ENCODE peak calls at places on chromosomes 5 and 9, in nine cellular contexts. D, G, R, J, N, L, Q, F and H are unnamed samples.

GRCh38 chr5:932151-932627 is 39.5 kb downstream of the TRIP13 start:
- DNase-seq in N (peak), R (no peak), Q (no peak), L (no peak), J (no peak), F (peak), D (peak), G (no peak), H (peak)

GRCh38 chr5:84014966-84015365 is 294.3 kb upstream of the HAPLN1 start:
- DNase-seq in L (no peak), Q (no peak), R (no peak), D (no peak), N (no peak), J (no peak), G (no peak), F (no peak), H (no peak)

GRCh38 chr5:180235846-180236245 is 26.8 kb upstream of the RASGEF1C start:
- DNase-seq in R (no peak), Q (no peak), D (no peak), J (no peak), N (no peak), G (no peak), L (no peak), F (no peak), H (no peak)

GRCh38 chr5:151923865-151924264 is 786 bp downstream of the GLRA1 start:
- DNase-seq in D (no peak), N (no peak), F (no peak), R (no peak), G (peak), Q (no peak), L (peak), J (no peak), H (no peak)

GRCh38 chr5:156051972-156052371 is 275.0 kb upstream of the SGCD start:
- DNase-seq in L (no peak), G (no peak), N (no peak), R (no peak), F (no peak), D (no peak), Q (no peak), J (no peak), H (no peak)

GRCh38 chr5:142008813-142009212 is 4.0 kb downstream of the GNPDA1 start:
- DNase-seq in J (no peak), R (no peak), L (no peak), D (no peak), F (no peak), G (no peak), N (no peak), Q (no peak), H (no peak)

GRCh38 chr5:180354966-180355365 is 1.8 kb upstream of the GFPT2 start:
- DNase-seq in Q (no peak), N (no peak), J (no peak), R (no peak), D (no peak), F (no peak), L (no peak), G (no peak), H (no peak)

GRCh38 chr5:66830636-66831035 is 234.4 kb downstream of the MAST4 start:
- DNase-seq in Q (no peak), G (no peak), D (no peak), N (no peak), L (no peak), F (no peak), R (no peak), J (no peak), H (no peak)

GRCh38 chr9:27861887-27862286 is 288.6 kb upstream of the C9orf72 start:
- DNase-seq in Q (no peak), N (no peak), G (no peak), F (no peak), R (no peak), D (no peak), L (no peak), J (no peak), H (no peak)

GRCh38 chr5:124234022-124234899 is 512.2 kb downstream of the ZNF608 start:
- DNase-seq in N (no peak), Q (no peak), F (no peak), L (peak), D (no peak), G (no peak), J (no peak), R (no peak), H (no peak)
- TF ChIP-seq POLR2AphosphoS5 in N (no peak), Q (no peak), F (no peak), L (no peak), D (no peak), G (no peak), J (no peak), R (no peak), H (no peak)

DNA sequence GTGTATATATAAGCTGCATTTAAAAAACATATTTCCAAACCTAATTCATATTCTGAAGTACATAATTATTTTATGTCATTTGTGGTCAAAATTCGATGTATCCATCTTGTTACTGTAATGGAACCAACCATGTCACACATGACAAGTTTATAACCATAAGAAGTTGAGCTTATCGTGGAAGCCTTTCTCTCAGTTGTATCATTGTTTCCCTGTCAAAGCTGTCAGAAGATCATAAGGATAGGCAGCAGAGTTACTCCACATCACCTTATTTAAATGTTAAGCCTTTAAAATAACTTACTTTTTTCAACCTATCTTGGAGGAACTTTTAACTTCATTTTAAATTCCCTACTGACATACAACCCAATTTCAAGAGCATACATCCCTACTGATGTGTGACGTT is 841.5 kb downstream of the PTPRD start:
- DNase-seq in Q (no peak), G (no peak), L (no peak), N (no peak), R (no peak), F (no peak), J (no peak), D (no peak), H (no peak)
- TF ChIP-seq POLR2AphosphoS5 in Q (no peak), G (no peak), L (no peak), N (no peak), R (no peak), F (no peak), J (no peak), D (no peak), H (no peak)

DNA sequence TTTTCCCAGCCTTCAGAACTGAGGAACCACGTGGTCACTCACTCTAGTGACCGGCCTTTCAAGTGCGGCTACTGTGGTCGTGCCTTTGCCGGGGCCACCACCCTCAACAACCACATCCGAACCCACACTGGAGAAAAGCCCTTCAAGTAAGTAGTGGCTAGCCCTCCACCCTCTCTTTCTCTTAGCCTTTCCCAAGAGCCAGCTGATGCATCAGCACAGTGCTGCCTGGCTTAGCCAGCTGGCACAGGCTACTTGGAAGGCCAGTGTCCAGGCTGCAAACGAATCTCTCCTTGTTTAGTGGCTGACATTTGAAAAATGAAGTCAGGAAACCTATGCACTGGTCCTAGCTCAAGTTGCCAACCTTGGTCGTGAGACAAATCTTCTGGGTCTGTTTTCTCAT is 91.1 kb downstream of the PRDM6 start:
- DNase-seq in J (no peak), L (no peak), R (no peak), F (peak), N (no peak), D (no peak), Q (no peak), G (no peak), H (no peak)
- TF ChIP-seq POLR2AphosphoS5 in J (no peak), L (no peak), R (no peak), F (peak), N (no peak), D (no peak), Q (no peak), G (no peak), H (no peak)

GRCh38 chr9:2125909-2126308 is 110.8 kb downstream of the SMARCA2 start:
- DNase-seq in N (no peak), G (no peak), R (no peak), L (no peak), F (no peak), J (peak), Q (no peak), D (no peak), H (no peak)
- TF ChIP-seq POLR2AphosphoS5 in N (no peak), G (no peak), R (no peak), L (no peak), F (no peak), J (no peak), Q (no peak), D (no peak), H (no peak)